ENCODE peak calls at places on chromosomes 4 and X, in eight cellular contexts. G, U, I, K, C, X, N and H are unnamed samples. For H3K4me1, the result is how much of the 10 kb centered on the place peaks cover.

GRCh38 chrX:1400049-1400448 is 8.1 kb upstream of the SLC25A6 start:
- DNase-seq in C (no peak), X (no peak), K (peak), G (no peak), N (no peak), I (no peak), U (no peak), H (no peak)

GRCh38 chr4:7398788-7399432 is 35.8 kb downstream of the PSAPL1 start:
- DNase-seq in I (no peak), N (no peak), K (no peak), X (no peak), G (no peak), C (no peak), U (no peak), H (no peak)

GRCh38 chr4:184066584-184067300 is 150.9 kb downstream of the ENPP6 start:
- DNase-seq in K (no peak), G (no peak), N (no peak), X (no peak), I (no peak), U (no peak), C (no peak), H (no peak)

GRCh38 chrX:26032141-26032917 is 105.8 kb upstream of the MAGEB18 start:
- DNase-seq in K (no peak), X (no peak), N (no peak), C (no peak), U (no peak), G (peak), I (no peak), H (no peak)

GRCh38 chr4:41135761-41136160 is 78.6 kb downstream of the APBB2 start:
- DNase-seq in X (no peak), K (no peak), N (no peak), I (no peak), C (no peak), G (no peak), U (no peak), H (no peak)

GRCh38 chr4:178953447-178954120 is 1511.3 kb upstream of the AGA start:
- DNase-seq in U (no peak), K (no peak), N (no peak), I (no peak), X (no peak), G (no peak), C (no peak), H (no peak)

GRCh38 chrX:2620576-2620975 is 70.5 kb upstream of the CD99 start:
- DNase-seq in K (no peak), X (no peak), N (no peak), C (no peak), G (no peak), U (no peak), I (no peak), H (no peak)

GRCh38 chrX:57156397-57157049 is 19.3 kb upstream of the SPIN2A start:
- DNase-seq in K (no peak), N (peak), X (no peak), I (peak), U (no peak), G (no peak), C (peak), H (peak)

DNA sequence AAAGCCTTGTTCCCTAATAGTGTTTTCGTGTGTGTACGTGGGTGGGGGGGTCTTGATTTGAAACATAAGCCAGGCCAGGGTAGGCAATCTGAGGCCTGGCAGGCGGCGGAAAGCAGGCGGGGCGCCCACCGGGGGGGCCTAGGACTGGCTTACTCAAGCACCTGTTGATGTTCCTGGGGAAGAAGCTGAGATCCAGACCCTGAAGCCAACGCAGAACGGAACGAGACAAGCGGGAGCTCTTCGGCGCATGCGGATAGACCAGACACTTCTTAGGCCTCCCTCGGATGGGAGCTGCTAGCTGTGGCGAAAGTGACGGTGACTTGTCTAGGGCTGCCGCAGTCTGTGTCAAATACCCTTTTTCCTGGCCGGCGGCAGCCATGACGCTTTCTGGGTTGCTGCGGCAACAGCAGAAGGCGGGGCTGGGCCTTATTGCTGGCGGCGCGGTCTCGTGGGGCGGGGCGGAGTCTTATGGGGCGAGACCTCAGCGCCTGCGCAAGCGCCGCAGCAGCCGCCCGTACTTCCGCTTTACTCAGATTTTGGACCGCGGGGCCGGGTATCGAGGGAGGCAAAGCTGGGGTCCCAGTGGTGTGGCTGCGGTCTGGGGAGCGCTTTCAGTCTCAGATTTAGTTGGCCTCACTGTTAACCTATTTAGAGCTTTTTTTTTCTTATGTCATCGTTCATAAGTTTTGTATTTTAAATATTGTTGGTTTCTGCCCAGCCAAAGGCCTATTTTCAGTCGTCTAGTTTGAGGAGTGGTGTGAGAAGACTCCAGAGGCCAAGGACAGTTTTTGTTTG is at the start of gene SPATA4:
- DNase-seq in C (peak), N (peak), I (peak), X (peak), U (peak), G (peak), K (peak), H (peak)
- TF ChIP-seq POLR2A in C (peak), N (peak), I (peak), X (no peak), U (peak), G (peak), K (no peak), H (peak)

DNA sequence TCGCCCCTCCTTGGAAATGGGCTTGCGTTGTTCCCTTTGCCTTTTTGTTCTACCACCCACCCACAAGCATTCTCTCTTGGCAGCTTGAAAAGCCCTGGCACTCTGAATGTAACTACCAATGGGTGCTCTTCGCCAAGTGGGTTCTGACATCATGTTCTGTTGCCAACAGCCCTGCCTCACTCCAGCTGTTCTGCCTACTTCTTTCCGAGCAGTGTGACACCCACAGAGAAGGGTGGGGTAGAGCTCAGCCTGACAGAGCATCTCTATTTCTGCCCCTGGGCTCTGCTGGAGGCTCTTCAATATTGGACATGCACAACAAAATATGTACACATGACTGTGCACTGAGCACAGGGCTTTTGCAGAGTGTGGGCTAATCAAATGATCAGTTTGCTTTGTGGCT is 15.6 kb upstream of the EXOSC9 start:
- DNase-seq in X (peak), U (no peak), K (no peak), C (no peak), G (no peak), I (no peak), N (no peak), H (no peak)
- H3K4me1 ChIP-seq in X (under half), U (under half), K (under half), C (under half), G (under half), I (under half), N (under half), H (under half)

GRCh38 chr4:128863314-128864075 is 54.0 kb downstream of the JADE1 start:
- DNase-seq in G (peak), I (peak), C (peak), X (peak), N (peak), U (peak), K (peak), H (peak)
- TF ChIP-seq POLR2A in G (no peak), I (no peak), C (no peak), X (no peak), N (no peak), U (no peak), K (no peak), H (no peak)

GRCh38 chr4:112668131-112668530 is 31.2 kb downstream of the LARP7 start:
- DNase-seq in X (no peak), U (no peak), I (no peak), C (no peak), G (no peak), K (no peak), N (no peak), H (no peak)
- H3K4me1 ChIP-seq in X (under half), U (under half), I (under half), C (under half), G (under half), K (under half), N (under half), H (under half)

GRCh38 chr4:112296949-112297483 is at the start of gene ALPK1:
- DNase-seq in K (no peak), X (no peak), U (no peak), C (no peak), N (peak), G (peak), I (peak), H (no peak)
- TF ChIP-seq POLR2A in K (peak), X (peak), U (peak), C (peak), N (peak), G (peak), I (no peak), H (peak)

GRCh38 chrX:153564047-153564606 is 34.8 kb downstream of the CCNQ start:
- DNase-seq in N (peak), C (no peak), U (no peak), G (no peak), I (no peak), X (no peak), K (no peak), H (no peak)
- H3K4me1 ChIP-seq in N (under half), C (under half), U (under half), G (under half), I (under half), X (under half), K (under half), H (under half)

DNA sequence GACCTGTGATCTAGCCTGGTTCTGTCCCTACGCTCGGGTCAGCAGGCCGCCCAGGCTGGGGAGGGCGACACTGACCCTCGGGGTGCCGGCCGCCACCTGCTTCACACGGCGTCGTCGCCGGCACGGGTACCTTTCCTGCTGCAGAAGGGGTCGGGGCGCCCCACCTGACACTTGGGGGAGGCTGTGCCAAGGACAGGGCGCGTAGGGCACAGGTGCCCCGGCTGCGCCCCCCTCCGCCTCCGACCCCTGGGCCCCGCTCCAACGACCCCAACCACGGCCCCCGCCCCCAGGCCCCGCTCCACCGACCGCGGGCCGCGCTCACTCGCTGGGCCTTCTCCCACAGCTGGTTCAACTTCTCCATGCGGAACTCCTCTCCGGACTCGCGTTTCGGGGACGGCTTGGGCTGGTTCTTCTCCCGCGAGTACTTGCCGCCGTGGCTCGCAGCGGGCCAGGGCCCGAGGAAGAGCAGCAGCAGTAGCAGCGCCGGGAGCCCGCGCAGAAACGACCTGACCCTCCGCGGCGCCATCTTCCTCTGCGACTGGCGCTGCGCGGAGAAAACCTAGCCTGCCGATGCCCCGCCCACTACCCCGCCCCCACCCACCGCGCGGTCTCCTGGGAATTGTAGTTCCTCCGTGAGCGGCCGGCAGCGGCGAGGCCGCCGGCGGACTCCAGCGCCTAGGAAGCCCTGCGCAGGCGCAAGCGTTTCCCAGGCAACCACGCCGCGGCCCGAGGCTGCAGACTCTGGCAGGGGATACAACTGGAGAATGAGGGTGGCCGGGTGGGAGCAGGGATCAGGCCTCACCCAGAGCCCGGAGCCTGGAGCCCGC is at the start of gene LRPAP1:
- DNase-seq in K (peak), I (peak), G (peak), N (peak), X (peak), U (peak), C (peak), H (peak)
- TF ChIP-seq POLR2A in K (peak), I (peak), G (peak), N (peak), X (peak), U (peak), C (peak), H (peak)

GRCh38 chrX:65686246-65686645 is 18.8 kb downstream of the MSN start:
- DNase-seq in I (no peak), K (no peak), N (no peak), X (no peak), G (no peak), U (no peak), C (no peak), H (no peak)
- H3K4me1 ChIP-seq in I (under half), K (under half), N (under half), X (under half), G (half or more), U (under half), C (under half), H (under half)

DNA sequence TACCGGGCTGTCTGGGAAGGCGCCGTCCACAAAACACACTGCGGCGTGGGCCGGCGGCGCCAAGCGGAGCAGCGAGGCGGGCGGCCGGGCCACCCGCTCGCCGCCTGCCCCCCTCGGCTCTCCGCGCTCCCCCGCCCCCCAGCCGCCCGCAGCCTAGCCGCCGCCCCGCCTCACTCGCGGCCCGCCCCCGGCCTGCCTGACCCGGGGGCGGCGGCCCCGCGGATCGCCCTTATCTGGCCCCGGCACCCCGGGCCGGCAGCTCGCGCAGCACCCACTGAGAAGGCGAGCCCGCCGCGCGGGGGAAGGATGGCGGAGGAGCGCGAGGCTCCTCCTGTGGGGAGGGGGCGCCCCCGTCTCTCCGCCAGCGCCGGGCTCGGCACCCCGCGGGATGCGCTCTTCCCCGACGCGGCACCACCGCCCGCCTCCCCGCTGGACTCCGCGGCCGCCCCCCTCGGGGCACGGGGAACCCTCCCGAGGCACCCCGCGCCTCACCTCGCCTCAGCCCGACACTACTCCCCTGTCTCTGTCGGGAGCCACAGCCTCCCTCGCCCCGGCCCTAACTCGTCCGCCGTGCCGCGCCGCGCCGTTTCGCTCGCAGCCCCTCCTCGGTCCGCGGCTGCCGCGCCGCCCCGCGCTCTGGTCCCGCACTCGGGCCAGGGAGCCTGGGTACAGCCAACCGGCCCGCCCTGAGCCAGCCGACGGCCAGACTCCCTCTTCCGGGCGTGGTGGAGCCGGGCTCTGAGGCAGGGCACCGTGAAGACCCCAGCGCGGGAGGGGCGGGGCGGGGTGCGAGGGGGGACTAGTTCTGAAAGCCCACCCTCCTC is 564 bp downstream of the ATP11C start:
- DNase-seq in C (peak), N (peak), G (peak), K (peak), X (no peak), U (peak), I (no peak), H (peak)
- TF ChIP-seq POLR2A in C (no peak), N (no peak), G (no peak), K (peak), X (no peak), U (no peak), I (peak), H (no peak)

GRCh38 chr4:13612569-13612968 is 15.0 kb downstream of the BOD1L1 start:
- DNase-seq in U (no peak), X (no peak), K (no peak), I (no peak), G (no peak), C (no peak), N (no peak), H (no peak)
- H3K4me1 ChIP-seq in U (under half), X (under half), K (under half), I (under half), G (under half), C (under half), N (under half), H (under half)